ENCODE peak calls at places on chromosomes 3 and 15, in seven cellular contexts. C is adipocyte, N is NB4, B is fibroblast of lung, T is pancreas, I is neuronal stem cell, P is ovary. L is an unnamed sample.
A peak's percentile ranks its signal among the peaks of the same experiment; 100 is the strongest.

GRCh38 chr3:45623434-45623833 is 28.9 kb downstream of the LIMD1 start:
- DNase-seq in B (no peak), P (no peak), T (no peak), C (no peak), N (peak; percentile 91), I (no peak), L (no peak)

GRCh38 chr15:70092462-70092850 is 5.3 kb downstream of the TLE3 start:
- DNase-seq in B (peak; percentile 32), I (no peak), C (no peak), T (no peak), P (no peak), N (no peak), L (no peak)

GRCh38 chr15:55991841-55992768 is 1.3 kb downstream of the NEDD4 start:
- DNase-seq in T (no peak), B (peak; percentile 19), P (no peak), C (peak; percentile 39), N (no peak), I (no peak), L (no peak)

GRCh38 chr15:55260562-55261131 is 29.0 kb downstream of the RAB27A start:
- DNase-seq in C (no peak), I (no peak), P (no peak), T (no peak), B (no peak), N (no peak), L (no peak)

GRCh38 chr15:42056934-42057743 is 36.3 kb upstream of the PLA2G4E start:
- DNase-seq in P (peak; percentile 79), I (peak; percentile 69), T (peak; percentile 85), N (peak; percentile 86), C (peak; percentile 66), B (peak; percentile 66), L (no peak)

GRCh38 chr15:58038426-58039106 is 26.9 kb downstream of the ALDH1A2 start:
- DNase-seq in T (no peak), C (peak; percentile 58), N (no peak), I (no peak), P (no peak), B (peak; percentile 42), L (peak; percentile 61)

GRCh38 chr3:52245322-52246263 is at the start of gene PPM1M:
- DNase-seq in P (peak; percentile 80), C (peak; percentile 80), T (peak; percentile 39), N (peak; percentile 37), B (peak; percentile 48), I (peak; percentile 45), L (no peak)

GRCh38 chr15:55654541-55654940 is 66.4 kb upstream of the PYGO1 start:
- DNase-seq in N (no peak), P (no peak), C (peak; percentile 19), B (peak; percentile 73), I (no peak), T (no peak), L (no peak)

GRCh38 chr3:56347219-56347871 is 120.9 kb downstream of the ERC2 start:
- DNase-seq in T (peak; percentile 52), N (peak; percentile 63), C (no peak), I (peak; percentile 30), P (no peak), B (no peak), L (no peak)

GRCh38 chr15:70318996-70319465 is 221.3 kb upstream of the TLE3 start:
- DNase-seq in P (no peak), C (peak; percentile 50), N (no peak), I (no peak), B (peak; percentile 80), T (no peak), L (peak; percentile 88)

GRCh38 chr3:45273681-45274515 is 47.8 kb upstream of the TMEM158 start:
- DNase-seq in B (no peak), N (peak; percentile 34), I (no peak), T (no peak), C (no peak), P (no peak), L (no peak)

GRCh38 chr3:52120576-52121458 is 33.4 kb downstream of the POC1A start:
- DNase-seq in I (no peak), P (no peak), B (no peak), C (no peak), N (peak; percentile 92), T (no peak), L (no peak)

GRCh38 chr3:155367510-155367909 is 74.0 kb upstream of the STRIT1 start:
- DNase-seq in I (no peak), N (no peak), B (no peak), P (no peak), C (peak; percentile 51), T (no peak), L (no peak)

GRCh38 chr3:27166888-27167287 is 202.3 kb downstream of the NEK10 start:
- DNase-seq in C (peak; percentile 97), B (peak; percentile 98), I (no peak), P (no peak), N (no peak), T (no peak), L (peak; percentile 88)

GRCh38 chr15:85627245-85627935 is 167.3 kb downstream of the KLHL25 start:
- DNase-seq in C (no peak), P (no peak), B (no peak), I (no peak), N (no peak), T (no peak), L (no peak)

GRCh38 chr15:23477920-23478319 is 30.9 kb upstream of the GOLGA6L2 start:
- DNase-seq in N (no peak), T (no peak), C (no peak), I (no peak), B (no peak), P (no peak), L (no peak)

GRCh38 chr3:54900954-54901591 is 26.8 kb downstream of the LRTM1 start:
- DNase-seq in I (no peak), B (peak; percentile 58), P (no peak), C (peak; percentile 51), N (no peak), T (no peak), L (no peak)

GRCh38 chr3:32376098-32376497 is 15.6 kb upstream of the CMTM7 start:
- DNase-seq in B (peak; percentile 57), T (no peak), N (no peak), P (no peak), C (peak; percentile 45), I (no peak), L (no peak)

GRCh38 chr15:60353245-60353940 is 44.4 kb downstream of the ANXA2 start:
- DNase-seq in N (peak; percentile 30), T (no peak), B (peak; percentile 74), P (no peak), I (no peak), C (no peak), L (no peak)

GRCh38 chr15:83158393-83158792 is 49.2 kb downstream of the HDGFL3 start:
- DNase-seq in C (no peak), B (peak; percentile 66), T (no peak), I (no peak), N (no peak), P (no peak), L (peak; percentile 21)

GRCh38 chr15:90035095-90035834 is 34.1 kb downstream of the ZNF710 start:
- DNase-seq in C (no peak), B (peak; percentile 80), P (no peak), N (peak; percentile 99), I (no peak), T (peak; percentile 59), L (peak; percentile 15)

DNA sequence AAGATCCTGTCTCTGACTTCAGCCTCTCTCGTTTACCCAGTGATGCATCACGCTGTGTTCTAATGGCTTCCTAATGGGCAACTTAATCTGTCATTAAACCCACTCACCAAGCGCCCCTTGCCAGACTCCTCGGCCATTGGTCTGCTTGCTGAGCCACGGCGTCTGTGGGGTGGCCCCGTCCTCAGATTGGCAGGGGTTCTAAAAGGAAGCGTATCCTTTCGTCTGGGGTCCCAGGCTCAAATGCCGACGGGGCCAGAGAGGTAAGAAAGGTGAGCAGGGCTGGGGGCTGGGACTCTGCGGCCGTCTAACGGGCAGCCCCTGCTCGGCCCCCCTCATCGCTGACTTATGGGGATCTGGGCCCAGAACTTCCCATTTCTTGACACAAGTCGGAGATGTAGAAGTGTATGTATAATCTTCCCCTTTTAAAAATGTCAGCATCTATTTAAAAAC is 315.1 kb upstream of the PROK2 start:
- DNase-seq in P (no peak), T (no peak), C (no peak), B (no peak), N (peak; percentile 48), I (no peak), L (no peak)
- H3K4me3 ChIP-seq in P (peak overlapping the region; percentile 26), T (no peak overlapping the region), C (peak overlapping the region; percentile 76), B (no peak overlapping the region), N (no peak overlapping the region), I (no peak overlapping the region), L (peak overlapping the region; percentile 42)

DNA sequence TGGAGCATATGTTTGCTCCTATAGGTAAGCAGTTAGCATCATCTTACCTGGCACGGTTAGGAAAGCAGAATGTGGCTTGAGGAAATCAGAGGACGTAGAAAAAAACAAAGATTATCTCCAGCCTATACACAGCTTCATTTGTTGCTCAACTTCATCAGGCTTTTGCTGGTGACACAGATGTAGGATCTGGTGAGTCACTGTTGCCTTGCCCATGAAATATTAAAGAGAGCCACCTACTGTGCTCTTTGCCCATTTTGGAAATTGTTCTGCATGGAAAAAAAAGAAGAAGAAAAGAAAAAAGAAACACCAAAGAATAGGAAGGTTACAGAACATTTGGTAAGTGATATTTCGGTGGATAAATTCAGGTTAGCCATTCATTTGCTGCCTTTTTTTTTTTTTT is 3.8 kb downstream of the IL1RAP start:
- DNase-seq in C (peak; percentile 68), I (no peak), B (peak; percentile 73), N (peak; percentile 75), P (no peak), T (no peak), L (no peak)
- H3K4me3 ChIP-seq in C (no peak overlapping the region), I (no peak overlapping the region), B (no peak overlapping the region), N (no peak overlapping the region), P (no peak overlapping the region), T (no peak overlapping the region), L (no peak overlapping the region)

GRCh38 chr3:61031503-61031902 is 219.7 kb downstream of the FHIT start:
- DNase-seq in B (no peak), C (no peak), N (no peak), T (no peak), I (no peak), P (no peak), L (no peak)

GRCh38 chr3:61030469-61031035 is 220.7 kb downstream of the FHIT start:
- DNase-seq in C (no peak), I (no peak), T (no peak), P (no peak), N (no peak), B (peak; percentile 45), L (peak; percentile 9)

GRCh38 chr3:61040618-61041017 is 210.6 kb downstream of the FHIT start:
- DNase-seq in C (no peak), I (no peak), B (no peak), N (no peak), T (no peak), P (no peak), L (no peak)

GRCh38 chr3:61032991-61033390 is 218.3 kb downstream of the FHIT start:
- DNase-seq in P (no peak), B (no peak), I (no peak), N (no peak), C (no peak), T (no peak), L (no peak)

GRCh38 chr3:61035573-61035972 is 215.7 kb downstream of the FHIT start:
- DNase-seq in I (no peak), B (no peak), T (no peak), N (no peak), C (no peak), P (no peak), L (no peak)
- H3K4me3 ChIP-seq in I (no peak overlapping the region), B (no peak overlapping the region), T (no peak overlapping the region), N (no peak overlapping the region), C (no peak overlapping the region), P (no peak overlapping the region), L (no peak overlapping the region)

GRCh38 chr15:68725736-68726135 is 95.0 kb downstream of the ANP32A start:
- DNase-seq in P (peak; percentile 76), T (no peak), I (no peak), B (no peak), C (no peak), N (peak; percentile 88), L (no peak)
- H3K4me3 ChIP-seq in P (no peak overlapping the region), T (no peak overlapping the region), I (no peak overlapping the region), B (no peak overlapping the region), C (no peak overlapping the region), N (no peak overlapping the region), L (no peak overlapping the region)